ENCODE peak calls at places on chromosomes 2 and 18, in seven cellular contexts. N is HepG2, U is spleen, J is tibial nerve, Q is OCI-LY7, B is GM23338, T is endodermal cell. H is an unnamed sample.

GRCh38 chr2:165044505-165045303 is 89.4 kb upstream of the SLC38A11 start:
- DNase-seq in N (no peak), U (no peak), J (no peak), Q (peak), B (no peak), T (no peak), H (no peak)

GRCh38 chr2:239164281-239164871 is 236.4 kb downstream of the HDAC4 start:
- DNase-seq in N (no peak), U (peak), J (peak), Q (no peak), B (no peak), T (peak), H (no peak)

GRCh38 chr2:81542119-81542518 is 1237.6 kb upstream of the LRRTM1 start:
- DNase-seq in N (no peak), U (no peak), J (no peak), Q (no peak), B (no peak), T (no peak), H (no peak)

GRCh38 chr2:231359948-231360347 is 35.6 kb upstream of the B3GNT7 start:
- DNase-seq in N (no peak), U (no peak), J (no peak), Q (no peak), B (no peak), T (peak), H (no peak)

GRCh38 chr18:26813043-26813442 is 52.5 kb downstream of the AQP4 start:
- DNase-seq in N (peak), U (no peak), J (no peak), Q (peak), B (peak), T (peak), H (peak)

GRCh38 chr2:86037141-86037794 is 68.4 kb downstream of the POLR1A start:
- DNase-seq in N (no peak), U (peak), J (peak), Q (peak), B (no peak), T (no peak), H (no peak)

GRCh38 chr2:173427887-173428683 is 73.4 kb downstream of the CDCA7 start:
- DNase-seq in N (peak), U (no peak), J (no peak), Q (no peak), B (no peak), T (no peak), H (no peak)

GRCh38 chr2:137405496-137405895 is 558.8 kb upstream of the HNMT start:
- DNase-seq in N (no peak), U (no peak), J (no peak), Q (no peak), B (no peak), T (no peak), H (no peak)

GRCh38 chr2:78024991-78025390 is 502.8 kb upstream of the LRRTM4 start:
- DNase-seq in N (no peak), U (no peak), J (no peak), Q (no peak), B (no peak), T (no peak), H (no peak)

GRCh38 chr2:234579231-234579962 is 82.5 kb upstream of the ARL4C start:
- DNase-seq in N (no peak), U (no peak), J (no peak), Q (no peak), B (no peak), T (no peak), H (peak)

GRCh38 chr18:23324056-23324811 is 128.9 kb upstream of the RIOK3 start:
- DNase-seq in N (peak), U (no peak), J (no peak), Q (peak), B (peak), T (peak), H (no peak)

GRCh38 chr2:79235135-79235534 is 75.6 kb upstream of the REG3A start:
- DNase-seq in N (peak), U (no peak), J (no peak), Q (peak), B (peak), T (peak), H (no peak)

GRCh38 chr18:39772155-39772919 is 2182.7 kb upstream of the PIK3C3 start:
- DNase-seq in N (peak), U (no peak), J (no peak), Q (no peak), B (no peak), T (no peak), H (no peak)

GRCh38 chr2:130183500-130184373 is 1.7 kb downstream of the MZT2B start:
- DNase-seq in N (peak), U (peak), J (no peak), Q (no peak), B (no peak), T (peak), H (no peak)

GRCh38 chr2:170843656-170844055 is 27.0 kb downstream of the GAD1 start:
- DNase-seq in N (no peak), U (no peak), J (no peak), Q (no peak), B (no peak), T (no peak), H (no peak)

GRCh38 chr2:100779908-100780202 is 40.1 kb upstream of the NPAS2 start:
- DNase-seq in N (no peak), U (no peak), J (no peak), Q (no peak), B (no peak), T (no peak), H (no peak)

GRCh38 chr2:189559579-189560272 is 20.9 kb downstream of the SLC40A1 start:
- DNase-seq in N (no peak), U (no peak), J (no peak), Q (no peak), B (no peak), T (no peak), H (no peak)

GRCh38 chr2:12556762-12557161 is 160.0 kb upstream of the TRIB2 start:
- DNase-seq in N (no peak), U (no peak), J (no peak), Q (no peak), B (no peak), T (no peak), H (no peak)

GRCh38 chr2:237148624-237149023 is 62.9 kb downstream of the COPS8 start:
- DNase-seq in N (no peak), U (no peak), J (no peak), Q (no peak), B (no peak), T (no peak), H (no peak)

GRCh38 chr2:61469424-61470121 is 1.3 kb downstream of the USP34 start:
- DNase-seq in N (no peak), U (no peak), J (no peak), Q (no peak), B (no peak), T (no peak), H (no peak)

GRCh38 chr2:160227252-160227651 is 27.2 kb upstream of the ITGB6 start:
- DNase-seq in N (no peak), U (no peak), J (no peak), Q (no peak), B (no peak), T (no peak), H (no peak)

GRCh38 chr2:160228141-160228963 is 28.3 kb upstream of the ITGB6 start:
- DNase-seq in N (no peak), U (no peak), J (no peak), Q (no peak), B (no peak), T (no peak), H (no peak)

GRCh38 chr2:160232905-160233475 is 32.9 kb upstream of the ITGB6 start:
- DNase-seq in N (no peak), U (no peak), J (no peak), Q (no peak), B (no peak), T (no peak), H (no peak)

GRCh38 chr2:160226367-160226766 is 26.3 kb upstream of the ITGB6 start:
- DNase-seq in N (no peak), U (no peak), J (no peak), Q (peak), B (peak), T (no peak), H (no peak)

DNA sequence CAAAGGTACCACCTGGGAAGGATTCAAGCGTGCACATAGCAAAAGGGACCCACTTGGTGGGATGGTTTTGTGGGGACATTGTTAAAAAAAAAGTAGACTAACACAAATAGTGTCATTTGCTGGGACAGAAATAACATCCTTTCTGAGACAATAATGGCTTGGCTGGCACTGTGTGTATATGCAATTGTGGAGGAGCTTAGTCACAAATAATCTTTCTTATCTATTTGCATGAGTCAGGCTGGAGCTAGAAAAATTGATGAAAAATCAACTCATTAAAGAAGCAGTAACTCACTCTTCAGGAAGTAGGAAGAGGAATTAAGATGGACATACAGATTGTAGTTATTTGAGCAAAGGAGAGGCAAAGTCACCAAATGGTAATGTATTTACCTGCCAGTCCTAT is 29.5 kb upstream of the ITGB6 start:
- DNase-seq in N (no peak), U (no peak), J (no peak), Q (no peak), B (no peak), T (no peak), H (no peak)
- H3K27ac ChIP-seq in N (no peak), U (no peak), J (no peak), Q (no peak), B (no peak), T (no peak), H (no peak)

GRCh38 chr18:13801260-13801601 is 22.7 kb upstream of the MC5R start:
- DNase-seq in N (no peak), U (no peak), J (no peak), Q (no peak), B (no peak), T (no peak), H (no peak)

GRCh38 chr18:13797157-13797611 is 26.8 kb upstream of the MC5R start:
- DNase-seq in N (peak), U (no peak), J (no peak), Q (no peak), B (no peak), T (no peak), H (no peak)

GRCh38 chr18:13799396-13799795 is 24.6 kb upstream of the MC5R start:
- DNase-seq in N (no peak), U (no peak), J (no peak), Q (no peak), B (no peak), T (no peak), H (no peak)

GRCh38 chr18:13804305-13804704 is 19.6 kb upstream of the MC5R start:
- DNase-seq in N (no peak), U (no peak), J (no peak), Q (no peak), B (no peak), T (no peak), H (no peak)

GRCh38 chr18:13800505-13801259 is 23.3 kb upstream of the MC5R start:
- DNase-seq in N (peak), U (peak), J (no peak), Q (no peak), B (peak), T (peak), H (peak)
- TF ChIP-seq CTCF in N (peak), U (no peak), J (peak), Q (peak), B (peak), T (peak), H (peak)

GRCh38 chr2:42824454-42824807 is 32.0 kb upstream of the HAAO start:
- DNase-seq in N (no peak), U (no peak), J (no peak), Q (no peak), B (no peak), T (no peak), H (no peak)

GRCh38 chr2:42828487-42829416 is 36.4 kb upstream of the HAAO start:
- DNase-seq in N (peak), U (peak), J (peak), Q (peak), B (peak), T (peak), H (peak)

GRCh38 chr2:42829556-42830510 is 37.5 kb upstream of the HAAO start:
- DNase-seq in N (no peak), U (peak), J (no peak), Q (no peak), B (no peak), T (no peak), H (no peak)

GRCh38 chr2:42830922-42831574 is 38.7 kb upstream of the HAAO start:
- DNase-seq in N (no peak), U (no peak), J (no peak), Q (no peak), B (no peak), T (no peak), H (no peak)

DNA sequence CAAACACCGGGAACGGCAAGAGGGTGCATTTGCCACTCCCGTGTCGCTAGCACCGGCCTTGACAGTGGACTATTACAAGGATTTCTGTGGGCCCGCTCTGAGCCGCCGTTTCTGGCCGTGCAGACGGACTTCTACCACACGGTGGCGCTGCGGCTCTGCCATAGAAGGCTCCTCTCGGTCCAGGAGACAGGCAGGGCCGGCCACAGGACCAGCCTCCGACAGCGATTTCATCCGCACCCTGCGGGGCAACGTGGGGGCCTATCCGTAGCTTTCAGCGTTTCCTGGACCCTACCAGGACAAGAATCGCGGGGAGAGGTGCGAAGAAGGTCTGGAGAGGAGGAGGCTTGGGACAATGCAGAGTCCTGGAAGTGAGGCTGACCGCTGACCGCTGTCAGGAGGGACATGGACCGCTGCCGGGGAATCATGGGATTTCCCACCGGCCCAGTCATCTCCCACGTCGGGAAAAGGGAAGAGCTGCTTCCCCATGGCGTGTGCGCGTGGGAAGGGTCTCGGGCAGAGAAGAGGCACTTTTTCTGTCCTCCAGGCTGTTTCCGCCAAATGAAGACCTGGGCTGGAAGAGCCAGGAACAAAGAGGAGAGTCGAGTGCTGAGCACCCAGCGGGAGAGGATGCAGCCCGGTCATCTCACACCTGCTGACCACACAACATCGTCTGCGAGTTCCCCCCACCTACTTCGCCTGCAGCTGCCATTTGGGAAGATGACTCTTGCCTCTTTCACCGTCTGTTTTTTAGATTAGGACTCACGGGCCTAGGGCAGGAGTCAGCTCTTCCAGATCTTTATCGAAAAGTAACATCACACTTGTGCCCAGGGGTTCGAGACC is 35.5 kb upstream of the HAAO start:
- DNase-seq in N (peak), U (peak), J (peak), Q (peak), B (peak), T (peak), H (peak)
- H3K27ac ChIP-seq in N (no peak), U (no peak), J (peak), Q (no peak), B (no peak), T (no peak), H (no peak)

DNA sequence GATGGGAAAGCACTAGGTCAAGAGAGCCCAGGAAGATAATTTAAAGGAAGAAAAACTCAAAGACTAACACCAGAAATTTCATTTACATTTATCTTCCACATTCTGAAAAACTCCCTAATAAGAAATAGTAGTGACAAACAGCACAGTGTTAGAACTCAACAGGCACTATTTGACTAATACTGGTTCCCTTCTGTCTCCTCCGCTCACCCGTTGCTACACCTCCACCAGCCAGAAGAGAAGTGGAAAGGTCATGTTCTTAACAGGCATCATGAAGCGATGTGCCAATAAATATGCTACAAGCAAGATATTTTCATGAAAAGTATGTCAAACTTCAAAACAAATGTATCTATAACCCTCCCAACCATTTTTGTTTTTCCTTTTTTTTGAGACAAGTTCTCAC is 5.7 kb downstream of the ROCK1 start:
- DNase-seq in N (no peak), U (no peak), J (no peak), Q (no peak), B (no peak), T (no peak), H (no peak)
- TF ChIP-seq CTCF in N (no peak), U (no peak), J (no peak), Q (no peak), B (no peak), T (no peak), H (no peak)

GRCh38 chr2:8437228-8437948 is 244.5 kb upstream of the ID2 start:
- DNase-seq in N (no peak), U (no peak), J (no peak), Q (no peak), B (no peak), T (no peak), H (no peak)
- H3K27ac ChIP-seq in N (no peak), U (no peak), J (no peak), Q (no peak), B (no peak), T (no peak), H (no peak)

GRCh38 chr18:49972535-49972934 is 159.2 kb upstream of the ACAA2 start:
- DNase-seq in N (no peak), U (no peak), J (no peak), Q (no peak), B (no peak), T (no peak), H (no peak)

GRCh38 chr18:49980869-49981268 is 167.5 kb upstream of the ACAA2 start:
- DNase-seq in N (no peak), U (no peak), J (no peak), Q (no peak), B (no peak), T (no peak), H (no peak)

GRCh38 chr18:49974079-49974478 is 160.7 kb upstream of the ACAA2 start:
- DNase-seq in N (no peak), U (no peak), J (no peak), Q (no peak), B (peak), T (peak), H (no peak)

GRCh38 chr18:49973592-49973991 is 160.3 kb upstream of the ACAA2 start:
- DNase-seq in N (no peak), U (no peak), J (no peak), Q (no peak), B (no peak), T (no peak), H (no peak)

GRCh38 chr18:49976810-49977209 is 163.5 kb upstream of the ACAA2 start:
- DNase-seq in N (no peak), U (no peak), J (no peak), Q (no peak), B (no peak), T (no peak), H (no peak)
- TF ChIP-seq CTCF in N (no peak), U (no peak), J (no peak), Q (no peak), B (no peak), T (no peak), H (no peak)